ENCODE peak calls at places on chromosome 17, in five cellular contexts. D is GM03348, G is uterus, U is hypothalamus, N is NCI-H446. T is an unnamed sample.

GRCh38 chr17:42122371-42123303 is at the start of gene HSPB9:
- DNase-seq in D (no peak), N (no peak), U (no peak), G (no peak), T (no peak)

GRCh38 chr17:43591750-43592562 is 45.8 kb upstream of the ETV4 start:
- DNase-seq in G (peak), U (no peak), D (peak), N (peak), T (no peak)

GRCh38 chr17:43360376-43360738 is 38.4 kb upstream of the ARL4D start:
- DNase-seq in D (peak), G (peak), N (peak), U (no peak), T (no peak)

GRCh38 chr17:58324409-58325288 is 3.9 kb downstream of the TSPOAP1 start:
- DNase-seq in N (no peak), D (peak), G (no peak), U (no peak), T (no peak)

GRCh38 chr17:7883781-7884386 is 4.7 kb upstream of the CHD3 start:
- DNase-seq in N (peak), U (no peak), G (no peak), D (peak), T (no peak)

GRCh38 chr17:81438688-81439087 is 43.4 kb downstream of the BAHCC1 start:
- DNase-seq in D (no peak), U (no peak), N (no peak), G (no peak), T (no peak)

GRCh38 chr17:73261952-73262675 is 434 bp upstream of the CPSF4L start:
- DNase-seq in N (no peak), D (no peak), G (no peak), U (no peak), T (no peak)

GRCh38 chr17:19460695-19461094 is 49.7 kb downstream of the RNF112 start:
- DNase-seq in G (peak), U (no peak), D (peak), N (no peak), T (no peak)

GRCh38 chr17:65489413-65490170 is 71.9 kb downstream of the AXIN2 start:
- DNase-seq in N (no peak), D (no peak), U (no peak), G (no peak), T (no peak)

GRCh38 chr17:32870969-32871368 is 6.0 kb downstream of the MYO1D start:
- DNase-seq in U (no peak), N (no peak), G (no peak), D (peak), T (no peak)

GRCh38 chr17:73155410-73156165 is 9.2 kb upstream of the SSTR2 start:
- DNase-seq in G (no peak), D (no peak), U (no peak), N (peak), T (no peak)

GRCh38 chr17:27489045-27489715 is 32.9 kb downstream of the KSR1 start:
- DNase-seq in D (peak), G (peak), N (no peak), U (no peak), T (no peak)

GRCh38 chr17:21201302-21201602 is 12.7 kb downstream of the TMEM11 start:
- DNase-seq in D (peak), N (no peak), G (no peak), U (no peak), T (no peak)

GRCh38 chr17:36482611-36483504 is 3.6 kb upstream of the ZNHIT3 start:
- DNase-seq in D (peak), U (peak), N (peak), G (peak), T (peak)

GRCh38 chr17:51869387-51869786 is 289.1 kb downstream of the CA10 start:
- DNase-seq in U (no peak), N (no peak), G (no peak), D (no peak), T (no peak)

GRCh38 chr17:42849451-42850157 is 1.4 kb upstream of the AOC3 start:
- DNase-seq in N (no peak), U (no peak), G (no peak), D (peak), T (no peak)

GRCh38 chr17:72386619-72387237 is 265.9 kb downstream of the SOX9 start:
- DNase-seq in D (no peak), N (peak), G (no peak), U (no peak), T (no peak)

GRCh38 chr17:45302649-45303173 is 14.1 kb downstream of the MAP3K14 start:
- DNase-seq in D (peak), U (no peak), N (no peak), G (peak), T (no peak)

GRCh38 chr17:27296427-27296979 is 2.6 kb downstream of the WSB1 start:
- DNase-seq in D (peak), U (no peak), G (no peak), N (no peak), T (no peak)

GRCh38 chr17:40153603-40154238 is 13.4 kb downstream of the CASC3 start:
- DNase-seq in D (no peak), G (no peak), N (no peak), U (no peak), T (no peak)

GRCh38 chr17:43003542-43004172 is 2.9 kb upstream of the IFI35 start:
- DNase-seq in U (no peak), G (no peak), N (no peak), D (peak), T (no peak)

GRCh38 chr17:46064460-46064859 is 65.4 kb downstream of the STH start:
- DNase-seq in D (no peak), G (no peak), N (no peak), U (no peak), T (no peak)

GRCh38 chr17:68771867-68772515 is 170.8 kb upstream of the FAM20A start:
- DNase-seq in N (peak), U (no peak), G (peak), D (peak), T (no peak)

GRCh38 chr17:64028874-64029464 is 8.5 kb upstream of the ICAM2 start:
- DNase-seq in N (peak), D (peak), U (peak), G (peak), T (peak)

GRCh38 chr17:45230410-45230786 is 8.7 kb downstream of the FMNL1 start:
- DNase-seq in U (no peak), D (no peak), G (no peak), N (no peak), T (no peak)

GRCh38 chr17:36008998-36009665 is 7.8 kb upstream of the CCL15 start:
- DNase-seq in G (no peak), U (no peak), N (no peak), D (no peak), T (no peak)

GRCh38 chr17:78324391-78325075 is 35.3 kb downstream of the SOCS3 start:
- DNase-seq in N (peak), G (peak), D (peak), U (no peak), T (no peak)

GRCh38 chr17:80086081-80086480 is 15.3 kb upstream of the GAA start:
- DNase-seq in G (no peak), N (no peak), D (no peak), U (no peak), T (no peak)

GRCh38 chr17:30210366-30210765 is 25.1 kb downstream of the SLC6A4 start:
- DNase-seq in N (no peak), G (no peak), D (no peak), U (no peak), T (no peak)

GRCh38 chr17:73803867-73804539 is 159.8 kb upstream of the SDK2 start:
- DNase-seq in G (no peak), U (no peak), N (no peak), D (no peak), T (no peak)

GRCh38 chr17:80036715-80037477 is 454 bp downstream of the CCDC40 start:
- DNase-seq in N (peak), G (no peak), U (no peak), D (peak), T (no peak)

GRCh38 chr17:76599699-76600460 is 14.2 kb upstream of the ST6GALNAC2 start:
- DNase-seq in D (no peak), U (no peak), G (no peak), N (no peak), T (no peak)

GRCh38 chr17:8362651-8363332 is 13.7 kb downstream of the KRABD2 start:
- DNase-seq in N (peak), G (no peak), D (peak), U (no peak), T (no peak)